ENCODE peak calls at places on chromosomes 5 and 9, in nine cellular contexts. One of them, this sample, is unnamed. For H3K36me3, the result is how much of the 10 kb centered on the place peaks cover.

GRCh38 chr9:93114169-93114983 is 18.4 kb downstream of the CARD19 start:
- DNase-seq in neuronal stem cell: no peak
- DNase-seq in lower lobe of right lung: peak
- DNase-seq in lung: no peak
- DNase-seq in SJSA1: no peak
- DNase-seq in H1: no peak
- DNase-seq in BJ: no peak
- DNase-seq in PC-3: no peak
- DNase-seq in H7: peak
- DNase-seq in this sample: no peak

GRCh38 chr5:102532126-102532525 is 33.3 kb upstream of the SLCO6A1 start:
- DNase-seq in SJSA1: no peak
- DNase-seq in H7: no peak
- DNase-seq in neuronal stem cell: no peak
- DNase-seq in lung: no peak
- DNase-seq in BJ: no peak
- DNase-seq in PC-3: no peak
- DNase-seq in lower lobe of right lung: no peak
- DNase-seq in H1: no peak
- DNase-seq in this sample: no peak

GRCh38 chr5:107618233-107618632 is 52.5 kb downstream of the EFNA5 start:
- DNase-seq in BJ: no peak
- DNase-seq in SJSA1: no peak
- DNase-seq in neuronal stem cell: no peak
- DNase-seq in PC-3: no peak
- DNase-seq in H1: no peak
- DNase-seq in lower lobe of right lung: no peak
- DNase-seq in H7: no peak
- DNase-seq in lung: no peak
- DNase-seq in this sample: no peak

GRCh38 chr5:114123654-114124053 is 238.2 kb upstream of the KCNN2 start:
- DNase-seq in H7: no peak
- DNase-seq in PC-3: no peak
- DNase-seq in BJ: no peak
- DNase-seq in lower lobe of right lung: no peak
- DNase-seq in SJSA1: no peak
- DNase-seq in neuronal stem cell: no peak
- DNase-seq in lung: no peak
- DNase-seq in H1: no peak
- DNase-seq in this sample: no peak

GRCh38 chr5:168096525-168096924 is 194.9 kb upstream of the WWC1 start:
- DNase-seq in H7: no peak
- DNase-seq in lung: no peak
- DNase-seq in BJ: no peak
- DNase-seq in SJSA1: no peak
- DNase-seq in lower lobe of right lung: no peak
- DNase-seq in PC-3: no peak
- DNase-seq in H1: no peak
- DNase-seq in neuronal stem cell: no peak
- DNase-seq in this sample: no peak

GRCh38 chr9:110543631-110544051 is 35.9 kb downstream of the SVEP1 start:
- DNase-seq in PC-3: no peak
- DNase-seq in SJSA1: no peak
- DNase-seq in H1: peak
- DNase-seq in lower lobe of right lung: no peak
- DNase-seq in H7: no peak
- DNase-seq in BJ: no peak
- DNase-seq in neuronal stem cell: no peak
- DNase-seq in lung: no peak
- DNase-seq in this sample: no peak

GRCh38 chr9:108296056-108296455 is 559.7 kb downstream of the ACTL7B start:
- DNase-seq in SJSA1: no peak
- DNase-seq in lower lobe of right lung: no peak
- DNase-seq in H1: no peak
- DNase-seq in neuronal stem cell: no peak
- DNase-seq in lung: no peak
- DNase-seq in BJ: peak
- DNase-seq in H7: no peak
- DNase-seq in PC-3: peak
- DNase-seq in this sample: no peak

GRCh38 chr9:18002718-18003438 is 424.0 kb downstream of the SH3GL2 start:
- DNase-seq in H7: no peak
- DNase-seq in lower lobe of right lung: no peak
- DNase-seq in SJSA1: no peak
- DNase-seq in PC-3: no peak
- DNase-seq in H1: no peak
- DNase-seq in BJ: no peak
- DNase-seq in neuronal stem cell: no peak
- DNase-seq in lung: no peak
- DNase-seq in this sample: no peak

GRCh38 chr5:181255836-181256578 is 4.9 kb downstream of the TRIM52 start:
- DNase-seq in lung: no peak
- DNase-seq in PC-3: no peak
- DNase-seq in H7: no peak
- DNase-seq in neuronal stem cell: no peak
- DNase-seq in BJ: no peak
- DNase-seq in SJSA1: no peak
- DNase-seq in lower lobe of right lung: no peak
- DNase-seq in H1: no peak
- DNase-seq in this sample: no peak

GRCh38 chr9:70121818-70122436 is 78.3 kb downstream of the MAMDC2 start:
- DNase-seq in SJSA1: no peak
- DNase-seq in lung: no peak
- DNase-seq in lower lobe of right lung: no peak
- DNase-seq in H7: no peak
- DNase-seq in BJ: no peak
- DNase-seq in PC-3: peak
- DNase-seq in neuronal stem cell: no peak
- DNase-seq in H1: no peak
- DNase-seq in this sample: no peak

GRCh38 chr5:163410505-163410904 is 26.9 kb upstream of the CCNG1 start:
- DNase-seq in H7: no peak
- DNase-seq in BJ: no peak
- DNase-seq in lower lobe of right lung: no peak
- DNase-seq in H1: no peak
- DNase-seq in lung: no peak
- DNase-seq in PC-3: no peak
- DNase-seq in SJSA1: no peak
- DNase-seq in neuronal stem cell: no peak
- DNase-seq in this sample: no peak

GRCh38 chr9:121271368-121272351 is 3.7 kb downstream of the GSN start:
- DNase-seq in SJSA1: peak
- DNase-seq in PC-3: no peak
- DNase-seq in H7: no peak
- DNase-seq in H1: no peak
- DNase-seq in lower lobe of right lung: peak
- DNase-seq in neuronal stem cell: no peak
- DNase-seq in BJ: peak
- DNase-seq in lung: peak
- DNase-seq in this sample: no peak

GRCh38 chr9:76530458-76531100 is 71.6 kb downstream of the GCNT1 start:
- DNase-seq in lower lobe of right lung: no peak
- DNase-seq in neuronal stem cell: no peak
- DNase-seq in SJSA1: peak
- DNase-seq in H1: no peak
- DNase-seq in PC-3: no peak
- DNase-seq in H7: no peak
- DNase-seq in lung: no peak
- DNase-seq in BJ: no peak
- DNase-seq in this sample: no peak

GRCh38 chr5:102811962-102812361 is 56.9 kb downstream of the PAM start:
- DNase-seq in SJSA1: no peak
- DNase-seq in lung: no peak
- DNase-seq in PC-3: peak
- DNase-seq in neuronal stem cell: no peak
- DNase-seq in H1: no peak
- DNase-seq in lower lobe of right lung: no peak
- DNase-seq in BJ: no peak
- DNase-seq in H7: no peak
- DNase-seq in this sample: no peak

GRCh38 chr5:93162201-93162654 is 418.8 kb downstream of the NR2F1-AS1 start:
- DNase-seq in lower lobe of right lung: no peak
- DNase-seq in lung: no peak
- DNase-seq in PC-3: peak
- DNase-seq in SJSA1: peak
- DNase-seq in neuronal stem cell: peak
- DNase-seq in H7: no peak
- DNase-seq in BJ: no peak
- DNase-seq in H1: no peak
- DNase-seq in this sample: no peak

GRCh38 chr5:93165559-93165958 is 415.5 kb downstream of the NR2F1-AS1 start:
- DNase-seq in SJSA1: no peak
- DNase-seq in neuronal stem cell: no peak
- DNase-seq in PC-3: no peak
- DNase-seq in H1: no peak
- DNase-seq in BJ: no peak
- DNase-seq in lung: no peak
- DNase-seq in H7: no peak
- DNase-seq in lower lobe of right lung: no peak
- DNase-seq in this sample: no peak

GRCh38 chr5:93163010-93163663 is 417.9 kb downstream of the NR2F1-AS1 start:
- DNase-seq in lung: no peak
- DNase-seq in SJSA1: peak
- DNase-seq in PC-3: peak
- DNase-seq in lower lobe of right lung: no peak
- DNase-seq in H1: no peak
- DNase-seq in H7: no peak
- DNase-seq in BJ: peak
- DNase-seq in neuronal stem cell: no peak
- DNase-seq in this sample: no peak

GRCh38 chr5:93158841-93159240 is 422.2 kb downstream of the NR2F1-AS1 start:
- DNase-seq in H7: no peak
- DNase-seq in neuronal stem cell: no peak
- DNase-seq in lung: no peak
- DNase-seq in BJ: no peak
- DNase-seq in lower lobe of right lung: no peak
- DNase-seq in H1: no peak
- DNase-seq in SJSA1: no peak
- DNase-seq in PC-3: no peak
- DNase-seq in this sample: no peak

GRCh38 chr5:93164690-93165089 is 416.3 kb downstream of the NR2F1-AS1 start:
- DNase-seq in neuronal stem cell: no peak
- DNase-seq in SJSA1: no peak
- DNase-seq in lung: no peak
- DNase-seq in H1: no peak
- DNase-seq in H7: no peak
- DNase-seq in PC-3: peak
- DNase-seq in BJ: peak
- DNase-seq in lower lobe of right lung: no peak
- DNase-seq in this sample: no peak
- H3K4me3 ChIP-seq in neuronal stem cell: no peak
- H3K4me3 ChIP-seq in SJSA1: no peak
- H3K4me3 ChIP-seq in lung: no peak
- H3K4me3 ChIP-seq in H1: no peak
- H3K4me3 ChIP-seq in H7: no peak
- H3K4me3 ChIP-seq in PC-3: no peak
- H3K4me3 ChIP-seq in BJ: no peak
- H3K4me3 ChIP-seq in lower lobe of right lung: no peak
- H3K4me3 ChIP-seq in this sample: no peak

GRCh38 chr9:115022760-115023434 is 92.5 kb upstream of the TNFSF8 start:
- DNase-seq in H7: no peak
- DNase-seq in BJ: peak
- DNase-seq in neuronal stem cell: no peak
- DNase-seq in PC-3: peak
- DNase-seq in lung: no peak
- DNase-seq in H1: no peak
- DNase-seq in lower lobe of right lung: no peak
- DNase-seq in SJSA1: no peak
- DNase-seq in this sample: no peak

GRCh38 chr9:115030006-115030405 is 88.0 kb downstream of the TNC start:
- DNase-seq in lower lobe of right lung: no peak
- DNase-seq in neuronal stem cell: no peak
- DNase-seq in lung: no peak
- DNase-seq in PC-3: no peak
- DNase-seq in H1: no peak
- DNase-seq in BJ: no peak
- DNase-seq in H7: no peak
- DNase-seq in SJSA1: no peak
- DNase-seq in this sample: no peak

GRCh38 chr9:115024925-115025535 is 92.9 kb downstream of the TNC start:
- DNase-seq in BJ: no peak
- DNase-seq in H1: no peak
- DNase-seq in SJSA1: no peak
- DNase-seq in lung: no peak
- DNase-seq in PC-3: peak
- DNase-seq in lower lobe of right lung: no peak
- DNase-seq in H7: no peak
- DNase-seq in neuronal stem cell: peak
- DNase-seq in this sample: no peak

GRCh38 chr9:115025721-115026120 is 92.2 kb downstream of the TNC start:
- DNase-seq in PC-3: no peak
- DNase-seq in H1: no peak
- DNase-seq in H7: no peak
- DNase-seq in lower lobe of right lung: no peak
- DNase-seq in SJSA1: no peak
- DNase-seq in BJ: no peak
- DNase-seq in neuronal stem cell: no peak
- DNase-seq in lung: no peak
- DNase-seq in this sample: no peak
- H3K36me3 ChIP-seq in PC-3: under half
- H3K36me3 ChIP-seq in H1: under half
- H3K36me3 ChIP-seq in H7: under half
- H3K36me3 ChIP-seq in lower lobe of right lung: under half
- H3K36me3 ChIP-seq in SJSA1: under half
- H3K36me3 ChIP-seq in BJ: under half
- H3K36me3 ChIP-seq in neuronal stem cell: under half
- H3K36me3 ChIP-seq in lung: under half
- H3K36me3 ChIP-seq in this sample: under half

GRCh38 chr5:11240293-11241190 is 479.5 kb upstream of the DAP start:
- DNase-seq in lung: no peak
- DNase-seq in SJSA1: no peak
- DNase-seq in H1: no peak
- DNase-seq in PC-3: no peak
- DNase-seq in lower lobe of right lung: no peak
- DNase-seq in neuronal stem cell: no peak
- DNase-seq in BJ: no peak
- DNase-seq in H7: no peak
- DNase-seq in this sample: no peak

GRCh38 chr5:11234501-11234911 is 473.5 kb upstream of the DAP start:
- DNase-seq in lower lobe of right lung: no peak
- DNase-seq in H7: no peak
- DNase-seq in BJ: no peak
- DNase-seq in neuronal stem cell: no peak
- DNase-seq in H1: no peak
- DNase-seq in lung: no peak
- DNase-seq in SJSA1: no peak
- DNase-seq in PC-3: no peak
- DNase-seq in this sample: no peak

GRCh38 chr5:11239261-11239660 is 478.2 kb upstream of the DAP start:
- DNase-seq in lung: no peak
- DNase-seq in neuronal stem cell: no peak
- DNase-seq in BJ: no peak
- DNase-seq in H1: no peak
- DNase-seq in lower lobe of right lung: no peak
- DNase-seq in SJSA1: no peak
- DNase-seq in PC-3: no peak
- DNase-seq in H7: peak
- DNase-seq in this sample: no peak
- H3K4me3 ChIP-seq in lung: no peak
- H3K4me3 ChIP-seq in neuronal stem cell: no peak
- H3K4me3 ChIP-seq in BJ: no peak
- H3K4me3 ChIP-seq in H1: no peak
- H3K4me3 ChIP-seq in lower lobe of right lung: no peak
- H3K4me3 ChIP-seq in SJSA1: no peak
- H3K4me3 ChIP-seq in PC-3: no peak
- H3K4me3 ChIP-seq in H7: no peak
- H3K4me3 ChIP-seq in this sample: no peak

GRCh38 chr5:75319636-75320035 is 17.4 kb upstream of the HMGCR start:
- DNase-seq in BJ: no peak
- DNase-seq in lower lobe of right lung: no peak
- DNase-seq in PC-3: no peak
- DNase-seq in lung: no peak
- DNase-seq in neuronal stem cell: no peak
- DNase-seq in SJSA1: no peak
- DNase-seq in H7: no peak
- DNase-seq in H1: no peak
- DNase-seq in this sample: no peak
- H3K36me3 ChIP-seq in BJ: under half
- H3K36me3 ChIP-seq in lower lobe of right lung: under half
- H3K36me3 ChIP-seq in PC-3: under half
- H3K36me3 ChIP-seq in lung: under half
- H3K36me3 ChIP-seq in neuronal stem cell: under half
- H3K36me3 ChIP-seq in SJSA1: under half
- H3K36me3 ChIP-seq in H7: under half
- H3K36me3 ChIP-seq in H1: under half
- H3K36me3 ChIP-seq in this sample: under half